ENCODE peak calls at places on chromosomes 16 and 17, in nine cellular contexts. H, P, X, L, J, N, Y, F and B are unnamed samples.

GRCh38 chr17:49567104-49567521 is 8.6 kb upstream of the NXPH3 start:
- DNase-seq in H (no peak), P (no peak), X (no peak), L (no peak), J (no peak), N (no peak), Y (no peak), F (no peak), B (no peak)

GRCh38 chr16:29653436-29653835 is 9.6 kb upstream of the SPN start:
- DNase-seq in H (no peak), P (no peak), X (no peak), L (no peak), J (no peak), N (no peak), Y (no peak), F (no peak), B (no peak)

GRCh38 chr16:4409081-4409932 is 7.1 kb downstream of the CORO7 start:
- DNase-seq in H (no peak), P (no peak), X (peak), L (no peak), J (no peak), N (no peak), Y (no peak), F (no peak), B (no peak)

GRCh38 chr16:71769222-71769621 is 39.4 kb downstream of the AP1G1 start:
- DNase-seq in H (no peak), P (no peak), X (no peak), L (no peak), J (no peak), N (no peak), Y (no peak), F (no peak), B (no peak)

GRCh38 chr16:57315401-57315800 is 30.9 kb upstream of the PLLP start:
- DNase-seq in H (no peak), P (no peak), X (no peak), L (no peak), J (no peak), N (no peak), Y (no peak), F (no peak), B (no peak)

GRCh38 chr17:78781339-78782304 is at the start of gene CYTH1:
- DNase-seq in H (peak), P (no peak), X (no peak), L (peak), J (peak), N (peak), Y (peak), F (peak), B (no peak)

GRCh38 chr16:88064889-88065746 is 113.9 kb downstream of the BANP start:
- DNase-seq in H (no peak), P (no peak), X (no peak), L (no peak), J (no peak), N (no peak), Y (no peak), F (no peak), B (no peak)

GRCh38 chr16:88764913-88765349 is 20.1 kb downstream of the PIEZO1 start:
- DNase-seq in H (peak), P (peak), X (no peak), L (peak), J (no peak), N (peak), Y (no peak), F (no peak), B (no peak)

GRCh38 chr17:46121165-46121764 is 72.0 kb downstream of the KANSL1 start:
- DNase-seq in H (no peak), P (no peak), X (no peak), L (no peak), J (no peak), N (no peak), Y (no peak), F (no peak), B (no peak)

GRCh38 chr16:27472091-27473020 is 70.4 kb downstream of the IL21R start:
- DNase-seq in H (no peak), P (no peak), X (no peak), L (no peak), J (no peak), N (no peak), Y (no peak), F (no peak), B (no peak)

GRCh38 chr17:80760501-80760900 is 215.9 kb downstream of the RPTOR start:
- DNase-seq in H (peak), P (no peak), X (no peak), L (no peak), J (peak), N (no peak), Y (peak), F (no peak), B (peak)

GRCh38 chr16:75931043-75931442 is 204.8 kb upstream of the CPHXL start:
- DNase-seq in H (no peak), P (peak), X (no peak), L (no peak), J (no peak), N (no peak), Y (no peak), F (no peak), B (no peak)

GRCh38 chr16:11621920-11622651 is 35.4 kb upstream of the LITAF start:
- DNase-seq in H (no peak), P (no peak), X (peak), L (no peak), J (no peak), N (no peak), Y (no peak), F (peak), B (no peak)

GRCh38 chr16:70430667-70431536 is 8.0 kb downstream of the ST3GAL2 start:
- DNase-seq in H (peak), P (peak), X (no peak), L (no peak), J (no peak), N (no peak), Y (no peak), F (peak), B (no peak)